ENCODE peak calls at places on chromosomes 12 and 14, in eight cellular contexts. G, F, K, I, T, W, V and J are unnamed samples.

GRCh38 chr12:109557200-109557599 is 16.1 kb downstream of the MMAB start:
- DNase-seq in G (no peak), F (no peak), K (no peak), I (no peak), T (no peak), W (no peak), V (no peak), J (peak; percentile 63)

GRCh38 chr12:39145175-39145999 is 240.0 kb upstream of the CPNE8 start:
- DNase-seq in G (no peak), F (peak; percentile 17), K (peak; percentile 73), I (peak; percentile 11), T (peak; percentile 26), W (no peak), V (no peak), J (peak; percentile 70)

GRCh38 chr12:123808167-123808566 is 46.1 kb downstream of the DNAH10 start:
- DNase-seq in G (no peak), F (no peak), K (peak; percentile 24), I (no peak), T (peak; percentile 15), W (peak; percentile 25), V (peak; percentile 47), J (no peak)

GRCh38 chr12:76720068-76720467 is 43.8 kb upstream of the ZDHHC17 start:
- DNase-seq in G (no peak), F (no peak), K (no peak), I (no peak), T (peak; percentile 6), W (peak; percentile 81), V (peak; percentile 50), J (no peak)

GRCh38 chr12:66941150-66941549 is 262.3 kb upstream of the GRIP1 start:
- DNase-seq in G (no peak), F (no peak), K (no peak), I (no peak), T (no peak), W (no peak), V (no peak), J (no peak)

GRCh38 chr14:66140213-66140918 is 345.8 kb upstream of the CCDC196 start:
- DNase-seq in G (no peak), F (no peak), K (no peak), I (no peak), T (no peak), W (no peak), V (no peak), J (no peak)

GRCh38 chr12:89453579-89453978 is 71.0 kb downstream of the GALNT4 start:
- DNase-seq in G (no peak), F (no peak), K (no peak), I (no peak), T (peak; percentile 64), W (peak; percentile 62), V (peak; percentile 77), J (no peak)

GRCh38 chr14:21921453-21921852 is 247.8 kb upstream of the OR4E1 start:
- DNase-seq in G (no peak), F (no peak), K (no peak), I (no peak), T (no peak), W (no peak), V (no peak), J (no peak)

GRCh38 chr14:83548061-83548839 is 1981.7 kb upstream of the FLRT2 start:
- DNase-seq in G (no peak), F (no peak), K (no peak), I (peak; percentile 58), T (peak; percentile 8), W (peak; percentile 73), V (peak; percentile 58), J (no peak)

GRCh38 chr12:114018669-114019068 is 52.5 kb upstream of the RBM19 start:
- DNase-seq in G (no peak), F (no peak), K (no peak), I (no peak), T (peak; percentile 61), W (no peak), V (no peak), J (no peak)